ENCODE peak calls at places on chromosomes 13 and 19, in eight cellular contexts. X is left colon, N is anterior cingulate cortex, D is Ammon's horn, P is body of pancreas, J is type B pancreatic cell, R is colonic mucosa, M is astrocyte of the spinal cord. Q is an unnamed sample.

GRCh38 chr19:57671124-57671895 is 2.6 kb downstream of the ZSCAN4 start:
- DNase-seq in M (no peak), R (no peak), P (no peak), D (no peak), J (no peak), X (no peak), N (no peak), Q (no peak)

GRCh38 chr13:110397445-110397844 is 90.4 kb downstream of the COL4A2 start:
- DNase-seq in J (no peak), M (no peak), D (peak), N (peak), X (no peak), R (no peak), P (no peak), Q (no peak)

GRCh38 chr19:55598034-55598433 is 1.3 kb downstream of the FIZ1 start:
- DNase-seq in R (no peak), P (no peak), X (no peak), M (no peak), N (no peak), J (no peak), D (no peak), Q (no peak)

GRCh38 chr13:21011378-21011777 is 50.0 kb downstream of the LATS2 start:
- DNase-seq in N (no peak), R (no peak), P (no peak), M (no peak), X (no peak), D (no peak), J (no peak), Q (no peak)

GRCh38 chr19:46902402-46902766 is 41.6 kb downstream of the ARHGAP35 start:
- DNase-seq in N (no peak), X (no peak), R (no peak), M (no peak), P (peak), D (no peak), J (no peak), Q (no peak)

GRCh38 chr13:111204438-111205177 is 89.5 kb downstream of the ARHGEF7 start:
- DNase-seq in D (no peak), X (no peak), P (peak), M (peak), R (no peak), J (no peak), N (no peak), Q (no peak)

GRCh38 chr13:87128006-87128405 is 543.2 kb upstream of the SLITRK5 start:
- DNase-seq in P (no peak), R (no peak), N (no peak), X (no peak), M (no peak), D (peak), J (no peak), Q (no peak)

GRCh38 chr19:24029941-24030636 is 56.9 kb upstream of the ZNF254 start:
- DNase-seq in D (no peak), M (no peak), J (no peak), P (no peak), R (no peak), X (no peak), N (no peak), Q (no peak)

GRCh38 chr13:108332791-108333190 is 63.3 kb downstream of the TNFSF13B start:
- DNase-seq in M (no peak), X (no peak), P (no peak), D (no peak), N (no peak), J (no peak), R (no peak), Q (no peak)

GRCh38 chr13:89687066-89687465 is 1660.4 kb upstream of the MIR17HG start:
- DNase-seq in J (no peak), R (no peak), X (no peak), D (no peak), M (no peak), P (no peak), N (no peak), Q (no peak)

GRCh38 chr13:46675016-46675415 is 121.9 kb downstream of the ESD start:
- DNase-seq in N (no peak), J (no peak), R (no peak), X (no peak), M (no peak), D (no peak), P (no peak), Q (no peak)

GRCh38 chr13:100106005-100106404 is 17.1 kb downstream of the PCCA start:
- DNase-seq in M (peak), N (no peak), R (no peak), J (no peak), D (no peak), X (no peak), P (no peak), Q (no peak)

GRCh38 chr13:111283991-111284390 is 36.5 kb upstream of the TEX29 start:
- DNase-seq in N (no peak), J (no peak), D (no peak), R (no peak), X (no peak), P (peak), M (no peak), Q (no peak)

GRCh38 chr19:19955208-19955607 is 54.5 kb downstream of the ZNF93 start:
- DNase-seq in R (no peak), N (no peak), D (no peak), X (no peak), M (no peak), P (no peak), J (no peak), Q (no peak)

GRCh38 chr19:46838160-46838559 is 12.5 kb downstream of the AP2S1 start:
- DNase-seq in X (no peak), P (no peak), N (no peak), J (no peak), D (no peak), R (no peak), M (no peak), Q (no peak)

GRCh38 chr19:3359850-3360493 is 6.4 kb upstream of the NFIC start:
- DNase-seq in P (peak), M (no peak), R (no peak), J (no peak), X (peak), N (no peak), D (no peak), Q (no peak)

GRCh38 chr13:43271152-43271551 is 247.8 kb downstream of the DNAJC15 start:
- DNase-seq in R (no peak), N (no peak), M (no peak), P (no peak), J (no peak), D (no peak), X (no peak), Q (no peak)

GRCh38 chr13:104779311-104779710 is 1713.1 kb upstream of the SLC10A2 start:
- DNase-seq in X (no peak), N (no peak), J (no peak), D (no peak), P (no peak), R (no peak), M (peak), Q (no peak)

GRCh38 chr19:18063463-18063862 is 23.3 kb downstream of the IL12RB1 start:
- DNase-seq in R (no peak), P (no peak), X (no peak), D (no peak), M (no peak), N (no peak), J (no peak), Q (no peak)

GRCh38 chr19:16035601-16036297 is 40.5 kb upstream of the TPM4 start:
- DNase-seq in M (no peak), P (no peak), R (no peak), N (no peak), D (no peak), X (no peak), J (no peak), Q (no peak)

GRCh38 chr13:97976551-97977375 is 23.3 kb downstream of the IPO5 start:
- DNase-seq in P (no peak), X (no peak), N (peak), M (no peak), J (peak), R (peak), D (peak), Q (peak)

GRCh38 chr19:15836345-15836594 is 20.8 kb upstream of the OR10H1 start:
- DNase-seq in X (no peak), N (no peak), P (no peak), J (no peak), R (no peak), M (no peak), D (no peak), Q (peak)

GRCh38 chr19:11437955-11438354 is 2.5 kb downstream of the PRKCSH start:
- DNase-seq in J (no peak), M (no peak), R (no peak), P (no peak), N (no peak), D (no peak), X (no peak), Q (no peak)

GRCh38 chr13:30796833-30797601 is 61.7 kb downstream of the ALOX5AP start:
- DNase-seq in N (no peak), P (no peak), M (peak), J (no peak), X (no peak), R (no peak), D (no peak), Q (no peak)

GRCh38 chr19:55178781-55179569 is 1.1 kb downstream of the SYT5 start:
- DNase-seq in J (peak), N (peak), X (peak), D (peak), M (peak), R (peak), P (peak), Q (peak)

GRCh38 chr19:13053761-13054604 is 48.7 kb downstream of the LYL1 start:
- DNase-seq in P (peak), N (no peak), J (no peak), D (peak), R (peak), M (peak), X (peak), Q (no peak)

GRCh38 chr13:35346494-35346893 is 130.0 kb downstream of the MAB21L1 start:
- DNase-seq in P (no peak), X (no peak), J (no peak), R (no peak), D (no peak), N (no peak), M (no peak), Q (no peak)

GRCh38 chr13:46131705-46132104 is 26.9 kb upstream of the CPB2 start:
- DNase-seq in X (no peak), J (no peak), R (no peak), M (no peak), P (no peak), D (no peak), N (no peak), Q (no peak)

GRCh38 chr13:24145231-24145630 is 15.3 kb upstream of the SPATA13 start:
- DNase-seq in R (no peak), X (no peak), D (no peak), J (no peak), P (no peak), N (no peak), M (no peak), Q (no peak)

GRCh38 chr19:15551183-15552004 is 43.1 kb downstream of the CYP4F22 start:
- DNase-seq in J (no peak), N (no peak), X (peak), D (no peak), M (no peak), P (peak), R (peak), Q (peak)

Q was measured in CD4-positive, alpha-beta T cell.